ENCODE peak calls at places on chromosomes 6 and 20, in five cellular contexts. One of them, this sample, is unnamed.

GRCh38 chr6:136593748-136594490 is 43.7 kb upstream of the MAP7 start:
- DNase-seq in neuronal stem cell: no peak
- DNase-seq in mesendoderm: peak
- DNase-seq in trophoblast cell: peak
- DNase-seq in mesenchymal stem cell: peak
- DNase-seq in this sample: no peak

GRCh38 chr6:157034433-157035230 is 257.5 kb downstream of the ARID1B start:
- DNase-seq in mesenchymal stem cell: peak
- DNase-seq in neuronal stem cell: no peak
- DNase-seq in mesendoderm: peak
- DNase-seq in trophoblast cell: no peak
- DNase-seq in this sample: no peak

GRCh38 chr6:53361549-53362031 is 12.8 kb upstream of the ELOVL5 start:
- DNase-seq in trophoblast cell: no peak
- DNase-seq in mesendoderm: peak
- DNase-seq in neuronal stem cell: no peak
- DNase-seq in mesenchymal stem cell: no peak
- DNase-seq in this sample: no peak

GRCh38 chr20:5535211-5535756 is 214.9 kb upstream of the SHLD1 start:
- DNase-seq in trophoblast cell: peak
- DNase-seq in mesendoderm: no peak
- DNase-seq in neuronal stem cell: no peak
- DNase-seq in mesenchymal stem cell: peak
- DNase-seq in this sample: no peak

GRCh38 chr6:83592770-83593394 is 80.5 kb downstream of the PRSS35 start:
- DNase-seq in mesendoderm: peak
- DNase-seq in neuronal stem cell: no peak
- DNase-seq in trophoblast cell: no peak
- DNase-seq in mesenchymal stem cell: peak
- DNase-seq in this sample: peak

GRCh38 chr20:1430004-1430451 is 36.6 kb downstream of the NSFL1C start:
- DNase-seq in neuronal stem cell: no peak
- DNase-seq in trophoblast cell: no peak
- DNase-seq in mesenchymal stem cell: peak
- DNase-seq in mesendoderm: no peak
- DNase-seq in this sample: no peak

GRCh38 chr6:154428892-154429291 is 72.3 kb upstream of the IPCEF1 start:
- DNase-seq in trophoblast cell: no peak
- DNase-seq in mesenchymal stem cell: no peak
- DNase-seq in mesendoderm: no peak
- DNase-seq in neuronal stem cell: no peak
- DNase-seq in this sample: no peak

GRCh38 chr6:111623046-111623718 is 17.5 kb upstream of the TRAF3IP2 start:
- DNase-seq in neuronal stem cell: no peak
- DNase-seq in trophoblast cell: no peak
- DNase-seq in mesendoderm: no peak
- DNase-seq in mesenchymal stem cell: no peak
- DNase-seq in this sample: no peak

GRCh38 chr6:3001146-3001772 is 1.6 kb downstream of the NQO2 start:
- DNase-seq in neuronal stem cell: no peak
- DNase-seq in trophoblast cell: no peak
- DNase-seq in mesendoderm: no peak
- DNase-seq in mesenchymal stem cell: no peak
- DNase-seq in this sample: no peak

GRCh38 chr20:45518282-45518681 is 2.9 kb upstream of the SPINT3 start:
- DNase-seq in mesenchymal stem cell: no peak
- DNase-seq in trophoblast cell: no peak
- DNase-seq in mesendoderm: peak
- DNase-seq in neuronal stem cell: no peak
- DNase-seq in this sample: no peak

GRCh38 chr6:159688977-159689376 is 4.1 kb downstream of the SOD2 start:
- DNase-seq in trophoblast cell: no peak
- DNase-seq in mesenchymal stem cell: peak
- DNase-seq in mesendoderm: no peak
- DNase-seq in neuronal stem cell: no peak
- DNase-seq in this sample: no peak
- H4K8ac ChIP-seq in trophoblast cell: no peak
- H4K8ac ChIP-seq in mesenchymal stem cell: no peak
- H4K8ac ChIP-seq in mesendoderm: no peak
- H4K8ac ChIP-seq in neuronal stem cell: no peak
- H4K8ac ChIP-seq in this sample: no peak

GRCh38 chr6:71239694-71240093 is 48.9 kb upstream of the OGFRL1 start:
- DNase-seq in mesendoderm: peak
- DNase-seq in trophoblast cell: no peak
- DNase-seq in neuronal stem cell: no peak
- DNase-seq in mesenchymal stem cell: peak
- DNase-seq in this sample: no peak
- H4K8ac ChIP-seq in mesendoderm: no peak
- H4K8ac ChIP-seq in trophoblast cell: no peak
- H4K8ac ChIP-seq in neuronal stem cell: no peak
- H4K8ac ChIP-seq in mesenchymal stem cell: peak
- H4K8ac ChIP-seq in this sample: no peak

GRCh38 chr6:44101832-44102231 is 25.4 kb downstream of the MRPL14 start:
- DNase-seq in mesendoderm: no peak
- DNase-seq in trophoblast cell: no peak
- DNase-seq in neuronal stem cell: no peak
- DNase-seq in mesenchymal stem cell: no peak
- DNase-seq in this sample: no peak
- H4K8ac ChIP-seq in mesendoderm: no peak
- H4K8ac ChIP-seq in trophoblast cell: no peak
- H4K8ac ChIP-seq in neuronal stem cell: no peak
- H4K8ac ChIP-seq in mesenchymal stem cell: no peak
- H4K8ac ChIP-seq in this sample: no peak

GRCh38 chr6:16959789-16960188 is 142.1 kb upstream of the STMND1 start:
- DNase-seq in trophoblast cell: no peak
- DNase-seq in mesenchymal stem cell: no peak
- DNase-seq in mesendoderm: no peak
- DNase-seq in neuronal stem cell: no peak
- DNase-seq in this sample: no peak

GRCh38 chr6:16965679-16966078 is 136.2 kb upstream of the STMND1 start:
- DNase-seq in trophoblast cell: peak
- DNase-seq in mesendoderm: peak
- DNase-seq in mesenchymal stem cell: no peak
- DNase-seq in neuronal stem cell: no peak
- DNase-seq in this sample: no peak

GRCh38 chr6:16964553-16965499 is 137.0 kb upstream of the STMND1 start:
- DNase-seq in trophoblast cell: peak
- DNase-seq in neuronal stem cell: peak
- DNase-seq in mesenchymal stem cell: peak
- DNase-seq in mesendoderm: peak
- DNase-seq in this sample: peak

GRCh38 chr6:16956371-16956770 is 145.5 kb upstream of the STMND1 start:
- DNase-seq in neuronal stem cell: no peak
- DNase-seq in mesenchymal stem cell: no peak
- DNase-seq in trophoblast cell: no peak
- DNase-seq in mesendoderm: no peak
- DNase-seq in this sample: no peak

DNA sequence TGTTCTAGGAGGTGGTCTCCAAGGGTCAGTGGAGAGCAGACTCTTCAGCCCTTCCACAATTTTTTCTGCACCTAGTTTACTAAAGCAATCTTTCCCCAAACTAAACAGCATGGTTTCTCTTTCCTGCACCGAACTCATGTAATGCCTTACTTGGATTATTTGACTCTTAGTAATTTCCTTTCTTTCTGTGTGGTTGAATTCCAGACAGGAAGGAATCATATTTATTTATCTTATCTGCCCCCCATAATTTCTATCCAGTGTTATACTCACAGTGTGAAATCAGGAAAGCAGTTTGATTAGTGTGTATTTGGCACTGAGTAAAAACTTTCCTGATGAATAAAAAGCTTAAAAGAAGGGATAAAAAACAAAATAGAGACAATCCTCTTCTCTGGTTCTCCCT is 140.3 kb upstream of the STMND1 start:
- DNase-seq in mesendoderm: no peak
- DNase-seq in mesenchymal stem cell: peak
- DNase-seq in neuronal stem cell: no peak
- DNase-seq in trophoblast cell: no peak
- DNase-seq in this sample: no peak
- H4K8ac ChIP-seq in mesendoderm: no peak
- H4K8ac ChIP-seq in mesenchymal stem cell: peak
- H4K8ac ChIP-seq in neuronal stem cell: no peak
- H4K8ac ChIP-seq in trophoblast cell: no peak
- H4K8ac ChIP-seq in this sample: no peak

DNA sequence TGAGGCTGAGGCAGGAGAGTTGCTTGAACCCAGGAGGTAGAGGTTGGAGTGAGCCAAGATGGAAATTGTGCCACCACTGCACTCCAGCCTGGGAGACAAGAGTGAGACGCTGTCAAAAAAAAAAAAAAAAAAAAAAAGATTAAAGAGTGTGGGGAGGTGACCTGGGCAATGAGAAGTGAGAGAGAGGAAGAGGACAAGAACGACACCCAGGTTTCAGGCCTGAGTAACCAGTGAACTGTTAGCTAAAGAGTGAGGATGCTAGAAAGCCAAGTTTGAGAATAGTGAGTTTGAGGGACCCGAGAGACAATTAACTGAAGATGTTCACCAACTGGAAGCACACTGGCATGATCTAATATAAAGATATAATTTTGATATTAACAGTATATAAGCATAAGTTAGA is 85.4 kb upstream of the TNFAIP3 start:
- DNase-seq in mesendoderm: no peak
- DNase-seq in neuronal stem cell: no peak
- DNase-seq in trophoblast cell: no peak
- DNase-seq in mesenchymal stem cell: no peak
- DNase-seq in this sample: no peak
- H4K8ac ChIP-seq in mesendoderm: no peak
- H4K8ac ChIP-seq in neuronal stem cell: no peak
- H4K8ac ChIP-seq in trophoblast cell: no peak
- H4K8ac ChIP-seq in mesenchymal stem cell: peak
- H4K8ac ChIP-seq in this sample: no peak

GRCh38 chr6:39231844-39232243 is 2.6 kb upstream of the KCNK5 start:
- DNase-seq in trophoblast cell: no peak
- DNase-seq in neuronal stem cell: no peak
- DNase-seq in mesendoderm: peak
- DNase-seq in mesenchymal stem cell: no peak
- DNase-seq in this sample: peak

GRCh38 chr6:39233333-39233732 is 4.1 kb upstream of the KCNK5 start:
- DNase-seq in neuronal stem cell: no peak
- DNase-seq in mesendoderm: no peak
- DNase-seq in mesenchymal stem cell: no peak
- DNase-seq in trophoblast cell: no peak
- DNase-seq in this sample: no peak

GRCh38 chr6:39228992-39229767 is at the start of gene KCNK5:
- DNase-seq in mesenchymal stem cell: peak
- DNase-seq in neuronal stem cell: peak
- DNase-seq in mesendoderm: peak
- DNase-seq in trophoblast cell: peak
- DNase-seq in this sample: peak

GRCh38 chr6:39228111-39228971 is 934 bp downstream of the KCNK5 start:
- DNase-seq in neuronal stem cell: no peak
- DNase-seq in mesendoderm: no peak
- DNase-seq in mesenchymal stem cell: no peak
- DNase-seq in trophoblast cell: peak
- DNase-seq in this sample: no peak

GRCh38 chr6:39231386-39231785 is 2.1 kb upstream of the KCNK5 start:
- DNase-seq in neuronal stem cell: no peak
- DNase-seq in mesendoderm: no peak
- DNase-seq in trophoblast cell: no peak
- DNase-seq in mesenchymal stem cell: no peak
- DNase-seq in this sample: no peak
- H4K8ac ChIP-seq in neuronal stem cell: no peak
- H4K8ac ChIP-seq in mesendoderm: peak
- H4K8ac ChIP-seq in trophoblast cell: no peak
- H4K8ac ChIP-seq in mesenchymal stem cell: no peak
- H4K8ac ChIP-seq in this sample: no peak

GRCh38 chr20:62020935-62021701 is 44.6 kb downstream of the TAF4 start:
- DNase-seq in trophoblast cell: no peak
- DNase-seq in mesendoderm: no peak
- DNase-seq in neuronal stem cell: no peak
- DNase-seq in mesenchymal stem cell: no peak
- DNase-seq in this sample: no peak

GRCh38 chr20:62019881-62020492 is 45.7 kb downstream of the TAF4 start:
- DNase-seq in mesendoderm: no peak
- DNase-seq in neuronal stem cell: no peak
- DNase-seq in mesenchymal stem cell: no peak
- DNase-seq in trophoblast cell: no peak
- DNase-seq in this sample: no peak

GRCh38 chr20:62023935-62024334 is 41.7 kb downstream of the TAF4 start:
- DNase-seq in trophoblast cell: no peak
- DNase-seq in mesenchymal stem cell: no peak
- DNase-seq in mesendoderm: no peak
- DNase-seq in neuronal stem cell: no peak
- DNase-seq in this sample: no peak

GRCh38 chr20:62021794-62022419 is 43.8 kb downstream of the TAF4 start:
- DNase-seq in neuronal stem cell: no peak
- DNase-seq in mesenchymal stem cell: no peak
- DNase-seq in mesendoderm: no peak
- DNase-seq in trophoblast cell: no peak
- DNase-seq in this sample: no peak

DNA sequence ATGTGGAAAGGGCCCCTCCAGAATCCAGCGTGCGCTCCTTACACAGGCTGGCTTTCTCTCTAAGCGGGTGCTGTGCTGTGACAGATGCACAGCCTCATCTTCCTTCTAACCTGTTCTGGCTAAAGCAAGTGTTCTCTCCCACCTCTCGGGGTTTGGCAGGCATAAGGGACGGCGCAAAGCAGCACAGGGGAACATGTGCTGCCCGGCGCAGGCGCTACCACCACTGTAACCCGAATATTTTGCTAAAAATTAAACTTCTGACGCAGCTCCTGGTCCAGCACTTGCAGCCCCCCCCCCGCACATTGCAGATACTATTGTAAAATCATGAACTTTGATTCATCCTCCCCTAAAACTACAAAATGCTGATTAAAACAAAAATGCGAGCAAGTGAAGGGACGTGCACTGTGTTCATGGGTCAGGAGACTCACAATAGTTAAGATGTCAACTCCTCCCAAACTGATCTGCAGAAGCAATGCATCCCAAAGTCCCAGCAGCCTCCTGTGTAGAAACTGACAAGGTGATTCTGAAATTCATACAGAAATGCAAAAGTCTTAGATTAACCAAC is 43.0 kb downstream of the TAF4 start:
- DNase-seq in mesenchymal stem cell: no peak
- DNase-seq in neuronal stem cell: no peak
- DNase-seq in mesendoderm: no peak
- DNase-seq in trophoblast cell: no peak
- DNase-seq in this sample: no peak
- H4K8ac ChIP-seq in mesenchymal stem cell: no peak
- H4K8ac ChIP-seq in neuronal stem cell: no peak
- H4K8ac ChIP-seq in mesendoderm: no peak
- H4K8ac ChIP-seq in trophoblast cell: no peak
- H4K8ac ChIP-seq in this sample: no peak